ENCODE peak calls at places on chromosomes 1 and 21, in nine cellular contexts. Y, R, K, H, M, C, E, X and J are unnamed samples.

GRCh38 chr1:52139817-52140540 is 1.9 kb upstream of the ZFYVE9 start:
- DNase-seq in E (no peak), X (no peak), R (no peak), H (no peak), C (peak; percentile 20), M (peak; percentile 93), K (peak; percentile 48), Y (peak; percentile 33), J (no peak)

GRCh38 chr1:192443616-192444015 is 126.8 kb downstream of the RGS21 start:
- DNase-seq in K (no peak), X (no peak), H (no peak), C (no peak), Y (no peak), E (no peak), R (no peak), M (peak; percentile 62), J (no peak)

GRCh38 chr21:28402616-28402989 is 590.1 kb downstream of the LTN1 start:
- DNase-seq in C (no peak), M (peak; percentile 33), Y (no peak), H (no peak), R (no peak), X (no peak), E (no peak), K (no peak), J (no peak)

GRCh38 chr1:228141082-228141870 is 1.2 kb downstream of the GUK1 start:
- DNase-seq in E (peak; percentile 79), Y (peak; percentile 62), H (peak; percentile 22), C (peak; percentile 35), K (no peak), M (peak; percentile 66), X (no peak), R (peak; percentile 51), J (no peak)

GRCh38 chr1:153389394-153389793 is 1.5 kb downstream of the S100A8 start:
- DNase-seq in H (no peak), Y (no peak), M (no peak), C (no peak), E (no peak), R (no peak), K (no peak), X (no peak), J (no peak)

GRCh38 chr1:188660573-188660972 is 1817.1 kb downstream of the BRINP3 start:
- DNase-seq in C (no peak), Y (no peak), X (no peak), M (no peak), E (no peak), H (no peak), R (no peak), K (no peak), J (no peak)

GRCh38 chr1:167409183-167409582 is 109.1 kb downstream of the CD247 start:
- DNase-seq in K (no peak), M (no peak), X (peak; percentile 14), E (no peak), C (no peak), R (no peak), Y (no peak), H (no peak), J (no peak)

GRCh38 chr1:9271861-9272595 is 20.7 kb upstream of the SPSB1 start:
- DNase-seq in R (no peak), Y (no peak), E (no peak), M (no peak), X (no peak), H (no peak), K (no peak), C (no peak), J (no peak)

GRCh38 chr1:7335224-7335879 is 435.7 kb upstream of the VAMP3 start:
- DNase-seq in K (no peak), Y (no peak), R (no peak), H (no peak), X (no peak), C (no peak), M (peak; percentile 40), E (no peak), J (no peak)

GRCh38 chr1:52556641-52557360 is 3.9 kb upstream of the TUT4 start:
- DNase-seq in M (no peak), H (no peak), K (no peak), E (no peak), Y (no peak), R (no peak), C (no peak), X (no peak), J (no peak)

GRCh38 chr1:53919675-53920066 is 25.7 kb downstream of the DIO1 start:
- DNase-seq in M (peak; percentile 33), Y (peak; percentile 47), H (no peak), R (no peak), K (no peak), C (peak; percentile 37), E (no peak), X (no peak), J (no peak)